ENCODE peak calls at places on chromosomes 11 and 22, in nine cellular contexts. One of them, this sample, is unnamed.

GRCh38 chr11:102139081-102139498 is 28.8 kb downstream of the YAP1 start:
- DNase-seq in AG09319: no peak
- DNase-seq in PC-3: peak; percentile 89
- DNase-seq in Peyer's patch: no peak
- DNase-seq in AG10803: peak; percentile 82
- DNase-seq in left ventricle myocardium inferior: no peak
- DNase-seq in dorsolateral prefrontal cortex: no peak
- DNase-seq in neural crest cell: no peak
- DNase-seq in epithelial cell of esophagus: peak; percentile 81
- DNase-seq in this sample: peak; percentile 81

GRCh38 chr11:1428762-1429316 is 39.1 kb downstream of the BRSK2 start:
- DNase-seq in AG09319: no peak
- DNase-seq in PC-3: no peak
- DNase-seq in Peyer's patch: no peak
- DNase-seq in AG10803: no peak
- DNase-seq in left ventricle myocardium inferior: no peak
- DNase-seq in dorsolateral prefrontal cortex: no peak
- DNase-seq in neural crest cell: no peak
- DNase-seq in epithelial cell of esophagus: no peak
- DNase-seq in this sample: no peak

GRCh38 chr11:86773009-86773408 is 27.3 kb upstream of the PRSS23 start:
- DNase-seq in AG09319: no peak
- DNase-seq in PC-3: no peak
- DNase-seq in Peyer's patch: no peak
- DNase-seq in AG10803: no peak
- DNase-seq in left ventricle myocardium inferior: no peak
- DNase-seq in dorsolateral prefrontal cortex: no peak
- DNase-seq in neural crest cell: no peak
- DNase-seq in epithelial cell of esophagus: no peak
- DNase-seq in this sample: no peak

GRCh38 chr22:25956801-25957200 is 212.5 kb upstream of the SEZ6L start:
- DNase-seq in AG09319: no peak
- DNase-seq in PC-3: no peak
- DNase-seq in Peyer's patch: no peak
- DNase-seq in AG10803: no peak
- DNase-seq in left ventricle myocardium inferior: no peak
- DNase-seq in dorsolateral prefrontal cortex: no peak
- DNase-seq in neural crest cell: no peak
- DNase-seq in epithelial cell of esophagus: no peak
- DNase-seq in this sample: no peak

GRCh38 chr22:35559354-35560005 is 18.8 kb downstream of the RASD2 start:
- DNase-seq in AG09319: no peak
- DNase-seq in PC-3: no peak
- DNase-seq in Peyer's patch: no peak
- DNase-seq in AG10803: peak; percentile 31
- DNase-seq in left ventricle myocardium inferior: no peak
- DNase-seq in dorsolateral prefrontal cortex: no peak
- DNase-seq in neural crest cell: no peak
- DNase-seq in epithelial cell of esophagus: peak; percentile 69
- DNase-seq in this sample: no peak

GRCh38 chr11:39374963-39375698 is 2084.3 kb downstream of the LRRC4C start:
- DNase-seq in AG09319: no peak
- DNase-seq in PC-3: peak; percentile 67
- DNase-seq in Peyer's patch: no peak
- DNase-seq in AG10803: peak; percentile 0
- DNase-seq in left ventricle myocardium inferior: no peak
- DNase-seq in dorsolateral prefrontal cortex: no peak
- DNase-seq in neural crest cell: peak; percentile 13
- DNase-seq in epithelial cell of esophagus: peak; percentile 23
- DNase-seq in this sample: peak; percentile 31

GRCh38 chr22:47225080-47225930 is 462.9 kb downstream of the TBC1D22A start:
- DNase-seq in AG09319: no peak
- DNase-seq in PC-3: no peak
- DNase-seq in Peyer's patch: peak; percentile 10
- DNase-seq in AG10803: no peak
- DNase-seq in left ventricle myocardium inferior: no peak
- DNase-seq in dorsolateral prefrontal cortex: no peak
- DNase-seq in neural crest cell: no peak
- DNase-seq in epithelial cell of esophagus: no peak
- DNase-seq in this sample: no peak

GRCh38 chr11:69301491-69302401 is 7.8 kb downstream of the MYEOV start:
- DNase-seq in AG09319: no peak
- DNase-seq in PC-3: peak; percentile 100
- DNase-seq in Peyer's patch: no peak
- DNase-seq in AG10803: peak; percentile 88
- DNase-seq in left ventricle myocardium inferior: no peak
- DNase-seq in dorsolateral prefrontal cortex: no peak
- DNase-seq in neural crest cell: no peak
- DNase-seq in epithelial cell of esophagus: peak; percentile 84
- DNase-seq in this sample: peak; percentile 95

GRCh38 chr11:85180528-85180927 is 446.6 kb downstream of the DLG2 start:
- DNase-seq in AG09319: no peak
- DNase-seq in PC-3: peak; percentile 27
- DNase-seq in Peyer's patch: no peak
- DNase-seq in AG10803: no peak
- DNase-seq in left ventricle myocardium inferior: no peak
- DNase-seq in dorsolateral prefrontal cortex: no peak
- DNase-seq in neural crest cell: no peak
- DNase-seq in epithelial cell of esophagus: no peak
- DNase-seq in this sample: no peak

GRCh38 chr11:12319734-12320387 is 57.5 kb upstream of the PARVA start:
- DNase-seq in AG09319: peak; percentile 41
- DNase-seq in PC-3: no peak
- DNase-seq in Peyer's patch: no peak
- DNase-seq in AG10803: no peak
- DNase-seq in left ventricle myocardium inferior: no peak
- DNase-seq in dorsolateral prefrontal cortex: no peak
- DNase-seq in neural crest cell: no peak
- DNase-seq in epithelial cell of esophagus: no peak
- DNase-seq in this sample: no peak

GRCh38 chr11:35047179-35047578 is 91.8 kb upstream of the CD44 start:
- DNase-seq in AG09319: no peak
- DNase-seq in PC-3: no peak
- DNase-seq in Peyer's patch: peak; percentile 62
- DNase-seq in AG10803: no peak
- DNase-seq in left ventricle myocardium inferior: no peak
- DNase-seq in dorsolateral prefrontal cortex: no peak
- DNase-seq in neural crest cell: no peak
- DNase-seq in epithelial cell of esophagus: no peak
- DNase-seq in this sample: no peak

GRCh38 chr11:134951305-134951700 is 539.3 kb upstream of the B3GAT1 start:
- DNase-seq in AG09319: no peak
- DNase-seq in PC-3: peak; percentile 30
- DNase-seq in Peyer's patch: no peak
- DNase-seq in AG10803: peak; percentile 73
- DNase-seq in left ventricle myocardium inferior: no peak
- DNase-seq in dorsolateral prefrontal cortex: no peak
- DNase-seq in neural crest cell: no peak
- DNase-seq in epithelial cell of esophagus: peak; percentile 44
- DNase-seq in this sample: peak; percentile 3

GRCh38 chr11:6705905-6706535 is 22.9 kb upstream of the MRPL17 start:
- DNase-seq in AG09319: no peak
- DNase-seq in PC-3: peak; percentile 64
- DNase-seq in Peyer's patch: peak; percentile 46
- DNase-seq in AG10803: peak; percentile 61
- DNase-seq in left ventricle myocardium inferior: no peak
- DNase-seq in dorsolateral prefrontal cortex: peak; percentile 20
- DNase-seq in neural crest cell: peak; percentile 55
- DNase-seq in epithelial cell of esophagus: peak; percentile 61
- DNase-seq in this sample: peak; percentile 63

DNA sequence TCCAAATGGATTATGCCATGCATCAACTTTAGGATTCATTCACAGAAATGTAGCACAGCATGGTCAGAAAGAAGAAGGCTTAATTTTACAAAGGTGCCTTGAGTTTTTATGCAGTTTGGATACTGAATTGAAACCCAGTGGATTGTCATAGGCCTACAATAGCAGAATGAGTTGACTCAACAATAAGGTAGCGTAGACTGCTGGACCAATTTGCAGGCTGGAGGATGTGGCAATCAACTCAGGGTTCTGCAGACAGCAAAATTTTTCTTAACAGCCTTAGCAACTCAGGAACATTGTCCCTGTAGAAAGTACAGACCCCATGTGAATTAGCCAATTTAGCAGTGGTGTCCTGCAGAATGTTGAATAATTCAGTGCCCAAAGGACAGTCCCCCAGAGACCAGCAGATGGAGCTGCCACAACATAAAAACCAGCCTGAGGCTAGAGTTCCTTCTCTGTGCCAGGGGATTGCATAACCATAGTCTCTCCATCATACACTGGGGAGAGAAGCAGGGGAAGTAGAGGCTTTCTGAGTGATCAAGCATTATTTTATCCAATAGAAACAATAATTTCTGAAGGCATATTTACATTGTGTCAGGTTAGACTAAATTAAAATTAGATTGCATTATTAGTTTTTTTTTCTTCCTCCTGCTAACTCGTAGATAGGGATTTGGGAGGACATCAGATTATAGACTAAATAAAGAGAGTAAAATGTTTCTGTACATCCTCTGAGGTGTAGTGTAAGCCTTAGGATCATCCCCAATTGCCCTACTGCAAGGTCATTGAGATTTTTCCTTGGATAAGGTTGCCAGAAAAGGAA is 20.3 kb upstream of the MRPL17 start:
- DNase-seq in AG09319: no peak
- DNase-seq in PC-3: peak; percentile 76
- DNase-seq in Peyer's patch: no peak
- DNase-seq in AG10803: peak; percentile 80
- DNase-seq in left ventricle myocardium inferior: peak; percentile 26
- DNase-seq in dorsolateral prefrontal cortex: peak; percentile 31
- DNase-seq in neural crest cell: peak; percentile 30
- DNase-seq in epithelial cell of esophagus: peak; percentile 86
- DNase-seq in this sample: peak; percentile 79
- TF ChIP-seq CTCF in AG09319: peak; percentile 69
- TF ChIP-seq CTCF in PC-3: peak; percentile 77
- TF ChIP-seq CTCF in Peyer's patch: peak; percentile 35
- TF ChIP-seq CTCF in AG10803: peak; percentile 68
- TF ChIP-seq CTCF in left ventricle myocardium inferior: peak; percentile 73
- TF ChIP-seq CTCF in dorsolateral prefrontal cortex: peak; percentile 84
- TF ChIP-seq CTCF in neural crest cell: peak; percentile 63
- TF ChIP-seq CTCF in epithelial cell of esophagus: peak; percentile 82
- TF ChIP-seq CTCF in this sample: peak; percentile 78

DNA sequence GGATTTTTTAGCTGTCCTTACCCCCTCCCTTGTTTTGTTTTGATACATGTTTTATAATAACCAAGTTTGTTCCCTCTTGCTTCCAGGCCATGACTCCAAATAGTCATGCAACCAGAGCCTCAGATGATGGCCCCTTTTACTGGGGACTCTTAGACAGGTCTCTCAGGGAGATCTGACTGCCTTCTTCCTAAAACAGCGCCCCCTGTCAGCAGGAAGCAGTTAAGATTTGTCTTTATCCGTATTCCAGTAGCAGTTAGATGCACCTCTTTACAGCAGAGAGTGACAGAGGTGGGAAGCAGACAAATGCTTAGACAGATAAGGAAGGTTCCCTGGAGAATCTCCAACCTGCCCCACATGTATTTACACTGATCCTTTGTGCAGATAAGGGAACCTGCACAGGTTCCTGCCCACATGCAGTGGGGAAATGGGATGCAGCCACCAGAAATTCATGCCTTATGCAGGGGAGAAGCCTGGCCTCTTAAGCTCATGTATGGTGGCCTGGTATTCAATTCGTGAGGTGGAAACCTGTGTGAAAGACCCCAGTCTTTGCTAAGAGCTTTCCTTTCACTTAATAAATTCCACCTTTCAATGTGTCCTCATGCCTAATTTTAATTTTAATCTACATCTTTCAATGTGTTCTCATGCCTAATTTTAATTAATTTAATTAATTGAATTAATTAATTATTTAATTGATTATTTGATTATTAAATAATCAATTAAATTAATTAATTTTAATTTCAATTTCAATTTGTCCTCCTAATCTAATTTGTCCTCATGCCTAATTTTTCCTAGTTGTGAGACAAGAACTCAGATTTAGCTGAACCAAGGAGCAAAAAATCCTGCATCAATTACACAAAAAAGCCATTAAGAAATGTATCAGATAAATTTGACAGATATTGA is 11.5 kb upstream of the GLYAT start:
- DNase-seq in AG09319: no peak
- DNase-seq in PC-3: no peak
- DNase-seq in Peyer's patch: no peak
- DNase-seq in AG10803: no peak
- DNase-seq in left ventricle myocardium inferior: no peak
- DNase-seq in dorsolateral prefrontal cortex: no peak
- DNase-seq in neural crest cell: no peak
- DNase-seq in epithelial cell of esophagus: no peak
- DNase-seq in this sample: no peak
- TF ChIP-seq CTCF in AG09319: no peak
- TF ChIP-seq CTCF in PC-3: peak; percentile 55
- TF ChIP-seq CTCF in Peyer's patch: no peak
- TF ChIP-seq CTCF in AG10803: no peak
- TF ChIP-seq CTCF in left ventricle myocardium inferior: no peak
- TF ChIP-seq CTCF in dorsolateral prefrontal cortex: no peak
- TF ChIP-seq CTCF in neural crest cell: no peak
- TF ChIP-seq CTCF in epithelial cell of esophagus: no peak
- TF ChIP-seq CTCF in this sample: peak; percentile 41

GRCh38 chr11:91513734-91514133 is 710.9 kb upstream of the FAT3 start:
- DNase-seq in AG09319: no peak
- DNase-seq in PC-3: peak; percentile 55
- DNase-seq in Peyer's patch: no peak
- DNase-seq in AG10803: no peak
- DNase-seq in left ventricle myocardium inferior: no peak
- DNase-seq in dorsolateral prefrontal cortex: no peak
- DNase-seq in neural crest cell: no peak
- DNase-seq in epithelial cell of esophagus: no peak
- DNase-seq in this sample: no peak
- TF ChIP-seq CTCF in AG09319: no peak
- TF ChIP-seq CTCF in PC-3: peak; percentile 77
- TF ChIP-seq CTCF in Peyer's patch: no peak
- TF ChIP-seq CTCF in AG10803: no peak
- TF ChIP-seq CTCF in left ventricle myocardium inferior: peak; percentile 23
- TF ChIP-seq CTCF in dorsolateral prefrontal cortex: peak; percentile 17
- TF ChIP-seq CTCF in neural crest cell: peak; percentile 38
- TF ChIP-seq CTCF in epithelial cell of esophagus: peak; percentile 38
- TF ChIP-seq CTCF in this sample: no peak

DNA sequence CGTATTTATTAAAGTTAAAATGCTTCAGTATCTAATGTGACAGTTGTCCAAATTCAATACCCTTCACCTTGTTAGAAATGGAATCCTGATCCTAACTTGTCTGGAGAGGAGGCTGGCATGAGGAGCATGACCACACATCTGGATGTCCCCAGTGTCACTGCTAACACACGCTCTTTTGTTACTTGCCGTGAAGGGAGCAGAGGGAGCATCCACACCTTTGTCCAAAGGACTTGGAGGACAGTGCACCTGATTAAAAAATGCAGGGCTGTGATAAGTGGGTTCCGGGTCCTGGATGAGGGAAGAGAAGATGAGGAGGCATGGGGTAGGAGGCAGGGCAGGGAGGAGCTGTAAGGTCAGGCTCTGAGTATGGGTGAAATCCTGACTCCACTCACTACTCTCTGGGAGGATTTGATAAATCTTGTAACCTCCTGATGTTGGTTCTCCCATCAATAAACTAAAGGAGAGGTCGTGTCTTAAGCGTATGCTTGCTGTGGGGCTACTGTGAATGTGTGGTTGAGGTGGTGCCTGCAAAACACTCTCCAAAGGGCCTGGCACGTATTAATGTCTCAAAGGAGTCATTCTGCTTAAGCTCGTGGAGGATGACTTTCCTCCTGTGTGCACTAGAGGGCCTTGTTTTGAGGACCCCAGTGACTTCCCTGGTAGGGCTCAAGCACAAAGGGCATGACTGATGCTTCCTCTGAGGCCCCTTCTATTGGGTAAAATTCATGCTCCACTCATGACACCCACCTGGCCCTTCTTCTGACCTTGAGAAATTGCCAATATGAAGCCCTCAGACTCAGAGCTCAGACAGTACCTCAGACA is 16.8 kb upstream of the IGLL5 start:
- DNase-seq in AG09319: no peak
- DNase-seq in PC-3: peak; percentile 5
- DNase-seq in Peyer's patch: no peak
- DNase-seq in AG10803: no peak
- DNase-seq in left ventricle myocardium inferior: no peak
- DNase-seq in dorsolateral prefrontal cortex: no peak
- DNase-seq in neural crest cell: no peak
- DNase-seq in epithelial cell of esophagus: no peak
- DNase-seq in this sample: no peak
- TF ChIP-seq CTCF in AG09319: no peak
- TF ChIP-seq CTCF in PC-3: no peak
- TF ChIP-seq CTCF in Peyer's patch: no peak
- TF ChIP-seq CTCF in AG10803: no peak
- TF ChIP-seq CTCF in left ventricle myocardium inferior: no peak
- TF ChIP-seq CTCF in dorsolateral prefrontal cortex: no peak
- TF ChIP-seq CTCF in neural crest cell: peak; percentile 30
- TF ChIP-seq CTCF in epithelial cell of esophagus: no peak
- TF ChIP-seq CTCF in this sample: no peak